ENCODE peak calls at places on chromosomes 5 and 9, in nine cellular contexts. Y is neural crest cell, C is stomach, J is GM10248, W is H9, F is cardiac fibroblast, X is upper lobe of left lung, V is GM13976, A is kidney. S is an unnamed sample.

GRCh38 chr5:151686673-151687378 is at the start of gene SPARC:
- DNase-seq in Y (peak), C (no peak), J (peak), W (peak), F (peak), X (peak), V (no peak), A (peak), S (no peak)

GRCh38 chr9:135583686-135584011 is 22.1 kb downstream of the PAEP start:
- DNase-seq in Y (no peak), C (peak), J (no peak), W (no peak), F (no peak), X (no peak), V (no peak), A (no peak), S (no peak)

GRCh38 chr9:120742951-120743416 is 28.7 kb upstream of the MEGF9 start:
- DNase-seq in Y (no peak), C (no peak), J (peak), W (no peak), F (peak), X (no peak), V (peak), A (no peak), S (no peak)

GRCh38 chr5:102875672-102876071 is 120.6 kb downstream of the PAM start:
- DNase-seq in Y (no peak), C (no peak), J (no peak), W (no peak), F (no peak), X (no peak), V (no peak), A (no peak), S (no peak)

GRCh38 chr5:139402561-139403158 is 1.2 kb downstream of the SPATA24 start:
- DNase-seq in Y (no peak), C (no peak), J (no peak), W (peak), F (no peak), X (no peak), V (no peak), A (peak), S (no peak)

GRCh38 chr5:139982157-139982974 is 60.7 kb downstream of the NRG2 start:
- DNase-seq in Y (no peak), C (peak), J (no peak), W (no peak), F (peak), X (no peak), V (no peak), A (peak), S (no peak)

GRCh38 chr9:120874861-120875565 is 2.0 kb downstream of the PHF19 start:
- DNase-seq in Y (no peak), C (no peak), J (no peak), W (no peak), F (no peak), X (no peak), V (no peak), A (no peak), S (no peak)

GRCh38 chr5:174736351-174736721 is 12.0 kb downstream of the MSX2 start:
- DNase-seq in Y (no peak), C (no peak), J (no peak), W (no peak), F (peak), X (no peak), V (no peak), A (no peak), S (no peak)

GRCh38 chr5:150184990-150185952 is 4.6 kb upstream of the SLC6A7 start:
- DNase-seq in Y (no peak), C (peak), J (no peak), W (no peak), F (no peak), X (no peak), V (no peak), A (no peak), S (no peak)

GRCh38 chr9:85971731-85972130 is 30.8 kb downstream of the NAA35 start:
- DNase-seq in Y (no peak), C (no peak), J (no peak), W (no peak), F (peak), X (no peak), V (no peak), A (no peak), S (no peak)

GRCh38 chr9:107870927-107871720 is 381.6 kb upstream of the KLF4 start:
- DNase-seq in Y (no peak), C (no peak), J (no peak), W (no peak), F (no peak), X (no peak), V (no peak), A (no peak), S (no peak)

GRCh38 chr5:73296772-73297171 is 123.8 kb downstream of the TMEM174 start:
- DNase-seq in Y (no peak), C (no peak), J (no peak), W (no peak), F (peak), X (no peak), V (no peak), A (no peak), S (no peak)

GRCh38 chr9:7234144-7234543 is 476.4 kb downstream of the KDM4C start:
- DNase-seq in Y (peak), C (no peak), J (peak), W (peak), F (peak), X (no peak), V (peak), A (no peak), S (no peak)

GRCh38 chr9:16656432-16657169 is 213.9 kb downstream of the BNC2 start:
- DNase-seq in Y (no peak), C (no peak), J (no peak), W (no peak), F (no peak), X (no peak), V (no peak), A (no peak), S (no peak)

GRCh38 chr5:118069452-118069851 is 918.9 kb downstream of the DTWD2 start:
- DNase-seq in Y (no peak), C (no peak), J (no peak), W (no peak), F (no peak), X (no peak), V (no peak), A (no peak), S (no peak)

GRCh38 chr9:37903581-37903830 is 421 bp downstream of the SLC25A51 start:
- DNase-seq in Y (no peak), C (no peak), J (no peak), W (peak), F (no peak), X (no peak), V (no peak), A (no peak), S (no peak)

GRCh38 chr9:6917162-6917561 is 159.4 kb downstream of the KDM4C start:
- DNase-seq in Y (no peak), C (no peak), J (peak), W (no peak), F (no peak), X (no peak), V (peak), A (no peak), S (no peak)

GRCh38 chr5:122078116-122078865 is at the start of gene LOX:
- DNase-seq in Y (peak), C (peak), J (peak), W (peak), F (peak), X (peak), V (peak), A (peak), S (no peak)

GRCh38 chr5:123659495-123659894 is 147.5 kb downstream of the CSNK1G3 start:
- DNase-seq in Y (no peak), C (no peak), J (no peak), W (no peak), F (no peak), X (no peak), V (no peak), A (no peak), S (no peak)

GRCh38 chr9:19516348-19516747 is 107.5 kb downstream of the ACER2 start:
- DNase-seq in Y (no peak), C (no peak), J (no peak), W (no peak), F (no peak), X (no peak), V (no peak), A (no peak), S (no peak)

GRCh38 chr9:87275039-87275725 is 222.5 kb upstream of the DAPK1 start:
- DNase-seq in Y (no peak), C (no peak), J (no peak), W (no peak), F (no peak), X (no peak), V (no peak), A (no peak), S (no peak)

GRCh38 chr5:142686210-142686734 is 382 bp upstream of the FGF1 start:
- DNase-seq in Y (no peak), C (no peak), J (no peak), W (no peak), F (no peak), X (no peak), V (no peak), A (no peak), S (no peak)

GRCh38 chr5:61631438-61631941 is 299.4 kb downstream of the ZSWIM6 start:
- DNase-seq in Y (peak), C (no peak), J (no peak), W (no peak), F (peak), X (no peak), V (no peak), A (no peak), S (no peak)

GRCh38 chr5:174735498-174736350 is 11.3 kb downstream of the MSX2 start:
- DNase-seq in Y (no peak), C (no peak), J (no peak), W (peak), F (no peak), X (peak), V (no peak), A (no peak), S (no peak)

GRCh38 chr5:177256296-177256695 is 47.2 kb downstream of the RAB24 start:
- DNase-seq in Y (no peak), C (peak), J (no peak), W (no peak), F (no peak), X (no peak), V (no peak), A (no peak), S (no peak)

GRCh38 chr5:175711472-175712312 is 53.8 kb downstream of the HRH2 start:
- DNase-seq in Y (no peak), C (peak), J (no peak), W (no peak), F (no peak), X (no peak), V (no peak), A (peak), S (no peak)

GRCh38 chr5:73451218-73452130 is 2.9 kb upstream of the FOXD1 start:
- DNase-seq in Y (peak), C (peak), J (peak), W (peak), F (peak), X (peak), V (peak), A (peak), S (peak)

GRCh38 chr5:149110406-149110805 is 30.9 kb upstream of the ABLIM3 start:
- DNase-seq in Y (no peak), C (no peak), J (no peak), W (no peak), F (no peak), X (no peak), V (no peak), A (no peak), S (no peak)

GRCh38 chr9:77475641-77476473 is 172.3 kb downstream of the GNA14 start:
- DNase-seq in Y (no peak), C (no peak), J (no peak), W (no peak), F (peak), X (no peak), V (peak), A (no peak), S (no peak)

GRCh38 chr5:112276996-112277395 is 142.1 kb downstream of the EPB41L4A start:
- DNase-seq in Y (no peak), C (no peak), J (no peak), W (peak), F (no peak), X (no peak), V (no peak), A (no peak), S (no peak)

GRCh38 chr5:19577882-19578281 is 410.1 kb downstream of the CDH18 start:
- DNase-seq in Y (no peak), C (no peak), J (no peak), W (no peak), F (no peak), X (no peak), V (no peak), A (no peak), S (no peak)

GRCh38 chr9:5718296-5719032 is 89.6 kb downstream of the RIC1 start:
- DNase-seq in Y (no peak), C (no peak), J (no peak), W (no peak), F (no peak), X (no peak), V (no peak), A (no peak), S (no peak)

GRCh38 chr5:134432174-134432573 is 20.5 kb upstream of the CDKN2AIPNL start:
- DNase-seq in Y (no peak), C (no peak), J (no peak), W (no peak), F (no peak), X (no peak), V (no peak), A (no peak), S (no peak)

GRCh38 chr5:172107606-172108005 is 80.4 kb downstream of the STK10 start:
- DNase-seq in Y (no peak), C (no peak), J (no peak), W (no peak), F (peak), X (no peak), V (no peak), A (peak), S (no peak)

GRCh38 chr5:37554938-37555337 is 175.8 kb downstream of the WDR70 start:
- DNase-seq in Y (no peak), C (no peak), J (no peak), W (no peak), F (no peak), X (no peak), V (peak), A (no peak), S (no peak)

GRCh38 chr5:81254886-81255285 is 21.8 kb downstream of the CKMT2 start:
- DNase-seq in Y (no peak), C (no peak), J (no peak), W (no peak), F (no peak), X (peak), V (no peak), A (no peak), S (no peak)

GRCh38 chr9:129620669-129621295 is at the start of gene C9orf50:
- DNase-seq in Y (no peak), C (no peak), J (no peak), W (no peak), F (no peak), X (no peak), V (no peak), A (no peak), S (no peak)

GRCh38 chr9:20315672-20316071 is 306.6 kb downstream of the MLLT3 start:
- DNase-seq in Y (no peak), C (no peak), J (no peak), W (no peak), F (peak), X (no peak), V (no peak), A (no peak), S (no peak)

GRCh38 chr9:138020795-138021182 is 143.2 kb downstream of the CACNA1B start:
- DNase-seq in Y (no peak), C (no peak), J (peak), W (no peak), F (no peak), X (no peak), V (peak), A (no peak), S (no peak)

GRCh38 chr9:106717686-106718085 is 145.3 kb upstream of the ZNF462 start:
- DNase-seq in Y (no peak), C (no peak), J (no peak), W (no peak), F (peak), X (no peak), V (no peak), A (no peak), S (no peak)
- TF ChIP-seq CTCF in Y (peak), C (no peak), J (no peak), W (peak), F (peak), X (no peak), V (no peak), A (peak), S (no peak)

DNA sequence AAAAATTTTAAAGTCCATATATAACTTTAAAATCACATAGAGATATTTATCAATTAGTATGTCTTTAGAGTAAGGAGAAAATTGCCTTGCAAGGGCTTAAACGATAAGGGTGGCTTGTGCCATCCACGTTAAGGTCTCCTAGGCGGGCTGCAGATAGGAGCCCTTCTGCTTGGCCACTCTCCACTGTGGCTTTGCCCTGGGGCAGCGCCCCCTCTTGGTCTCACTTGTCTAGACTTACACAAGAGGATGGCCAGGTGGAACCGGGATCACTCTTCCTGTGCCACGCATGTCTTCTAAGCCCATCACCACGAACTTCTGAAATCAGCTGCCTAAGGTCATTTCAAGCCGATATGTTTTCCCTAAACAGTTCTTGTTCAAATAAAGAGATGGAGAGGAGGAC is 2.9 kb downstream of the FPGS start:
- DNase-seq in Y (peak), C (no peak), J (no peak), W (peak), F (no peak), X (no peak), V (no peak), A (no peak), S (no peak)
- TF ChIP-seq CTCF in Y (peak), C (no peak), J (peak), W (peak), F (peak), X (peak), V (no peak), A (no peak), S (no peak)

GRCh38 chr9:91890662-91891061 is 59.4 kb downstream of the ROR2 start:
- DNase-seq in Y (no peak), C (no peak), J (no peak), W (no peak), F (no peak), X (no peak), V (no peak), A (no peak), S (no peak)

GRCh38 chr9:91891915-91892314 is 58.1 kb downstream of the ROR2 start:
- DNase-seq in Y (no peak), C (no peak), J (no peak), W (no peak), F (no peak), X (no peak), V (no peak), A (no peak), S (no peak)

GRCh38 chr9:91885746-91886432 is 64.1 kb downstream of the ROR2 start:
- DNase-seq in Y (no peak), C (no peak), J (no peak), W (no peak), F (no peak), X (no peak), V (no peak), A (no peak), S (no peak)

GRCh38 chr9:91886433-91887031 is 63.5 kb downstream of the ROR2 start:
- DNase-seq in Y (no peak), C (no peak), J (no peak), W (peak), F (no peak), X (peak), V (no peak), A (no peak), S (no peak)

DNA sequence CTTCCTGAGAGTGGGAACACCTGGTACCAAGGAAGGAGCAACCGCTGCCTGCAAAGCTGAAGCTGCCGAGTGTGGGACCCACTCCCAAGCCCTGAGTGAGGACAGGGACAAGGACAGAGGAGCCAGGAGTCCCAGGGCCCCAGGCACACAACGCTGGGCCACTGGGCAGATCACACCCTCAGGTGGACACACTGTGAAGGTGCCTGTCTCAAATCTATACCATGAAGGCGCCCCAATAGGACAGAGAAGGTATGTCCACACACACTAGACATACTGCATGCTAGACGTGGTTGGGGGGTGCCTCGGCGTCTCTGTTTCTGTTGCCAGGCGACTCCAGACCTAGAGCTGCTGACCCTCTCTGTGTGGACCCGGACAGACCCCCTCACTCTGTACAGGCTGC is 60.9 kb downstream of the ROR2 start:
- DNase-seq in Y (no peak), C (no peak), J (no peak), W (no peak), F (no peak), X (peak), V (no peak), A (no peak), S (no peak)
- TF ChIP-seq CTCF in Y (no peak), C (no peak), J (no peak), W (no peak), F (no peak), X (no peak), V (no peak), A (no peak), S (no peak)

GRCh38 chr5:6837095-6837494 is 123.9 kb downstream of the TENT4A start:
- DNase-seq in Y (no peak), C (no peak), J (no peak), W (no peak), F (no peak), X (peak), V (no peak), A (no peak), S (no peak)

GRCh38 chr5:6833406-6833805 is 120.2 kb downstream of the TENT4A start:
- DNase-seq in Y (no peak), C (no peak), J (no peak), W (no peak), F (no peak), X (no peak), V (no peak), A (no peak), S (no peak)

GRCh38 chr5:6832272-6832671 is 119.0 kb downstream of the TENT4A start:
- DNase-seq in Y (no peak), C (no peak), J (no peak), W (no peak), F (no peak), X (no peak), V (no peak), A (no peak), S (no peak)

GRCh38 chr5:6832994-6833393 is 119.8 kb downstream of the TENT4A start:
- DNase-seq in Y (no peak), C (no peak), J (no peak), W (no peak), F (no peak), X (no peak), V (no peak), A (no peak), S (no peak)

GRCh38 chr5:6837519-6838110 is 124.4 kb downstream of the TENT4A start:
- DNase-seq in Y (peak), C (no peak), J (peak), W (no peak), F (peak), X (peak), V (peak), A (no peak), S (no peak)
- TF ChIP-seq CTCF in Y (peak), C (peak), J (peak), W (peak), F (peak), X (peak), V (peak), A (no peak), S (no peak)

GRCh38 chr5:131170540-131171275 is at the start of gene LYRM7:
- DNase-seq in Y (peak), C (peak), J (peak), W (peak), F (peak), X (peak), V (peak), A (peak), S (peak)
- TF ChIP-seq CTCF in Y (peak), C (no peak), J (no peak), W (no peak), F (no peak), X (no peak), V (no peak), A (no peak), S (no peak)

GRCh38 chr9:132243156-132244074 is 81.6 kb downstream of the NTNG2 start:
- DNase-seq in Y (no peak), C (no peak), J (no peak), W (peak), F (no peak), X (no peak), V (no peak), A (peak), S (no peak)
- TF ChIP-seq CTCF in Y (no peak), C (no peak), J (no peak), W (peak), F (no peak), X (no peak), V (no peak), A (no peak), S (no peak)

GRCh38 chr5:124908603-124909451 is 162.4 kb upstream of the ZNF608 start:
- DNase-seq in Y (no peak), C (peak), J (peak), W (no peak), F (peak), X (no peak), V (peak), A (no peak), S (no peak)

GRCh38 chr5:124907098-124907644 is 160.7 kb upstream of the ZNF608 start:
- DNase-seq in Y (no peak), C (no peak), J (no peak), W (no peak), F (no peak), X (no peak), V (no peak), A (no peak), S (no peak)

GRCh38 chr5:124905756-124906155 is 159.3 kb upstream of the ZNF608 start:
- DNase-seq in Y (no peak), C (no peak), J (no peak), W (no peak), F (no peak), X (no peak), V (no peak), A (no peak), S (no peak)

GRCh38 chr5:124905256-124905655 is 158.8 kb upstream of the ZNF608 start:
- DNase-seq in Y (no peak), C (no peak), J (no peak), W (no peak), F (no peak), X (no peak), V (no peak), A (no peak), S (no peak)

GRCh38 chr5:124906339-124907097 is 160.1 kb upstream of the ZNF608 start:
- DNase-seq in Y (peak), C (peak), J (no peak), W (no peak), F (peak), X (no peak), V (no peak), A (peak), S (no peak)
- TF ChIP-seq CTCF in Y (no peak), C (no peak), J (no peak), W (no peak), F (peak), X (no peak), V (no peak), A (no peak), S (no peak)

GRCh38 chr5:78295035-78295961 is 800 bp upstream of the AP3B1 start:
- DNase-seq in Y (no peak), C (peak), J (peak), W (peak), F (no peak), X (peak), V (peak), A (peak), S (peak)
- TF ChIP-seq CTCF in Y (peak), C (peak), J (peak), W (peak), F (peak), X (peak), V (peak), A (no peak), S (no peak)

S was measured in activated B cell treated with CpG ODN at 0.5 μM for 24 hours.